ENCODE peak calls at places on chromosome 15, in nine cellular contexts. I, B, Q, M, T, G, D, P and V are unnamed samples.

GRCh38 chr15:79455361-79455760 is 23.2 kb downstream of the MINAR1 start:
- DNase-seq in I (no peak), B (peak; percentile 47), Q (no peak), M (no peak), T (no peak), G (no peak), D (peak; percentile 31), P (no peak), V (no peak)

GRCh38 chr15:42845581-42845980 is 75.0 kb downstream of the TTBK2 start:
- DNase-seq in I (no peak), B (no peak), Q (no peak), M (no peak), T (no peak), G (no peak), D (peak; percentile 31), P (no peak), V (no peak)

GRCh38 chr15:36373549-36373948 is 205.9 kb upstream of the CDIN1 start:
- DNase-seq in I (no peak), B (no peak), Q (no peak), M (peak; percentile 41), T (no peak), G (no peak), D (peak; percentile 3), P (no peak), V (no peak)

GRCh38 chr15:20346082-20346805 is 195.4 kb downstream of the GOLGA6L6 start:
- DNase-seq in I (no peak), B (peak; percentile 91), Q (no peak), M (no peak), T (no peak), G (no peak), D (no peak), P (peak; percentile 15), V (no peak)

GRCh38 chr15:39509941-39510845 is 70.7 kb upstream of the THBS1 start:
- DNase-seq in I (no peak), B (no peak), Q (no peak), M (no peak), T (peak; percentile 72), G (no peak), D (peak; percentile 45), P (no peak), V (no peak)

GRCh38 chr15:62108411-62108810 is 41.6 kb downstream of the C2CD4A start:
- DNase-seq in I (no peak), B (peak; percentile 26), Q (no peak), M (no peak), T (no peak), G (no peak), D (no peak), P (no peak), V (no peak)

GRCh38 chr15:63288778-63289378 is 11.5 kb downstream of the APH1B start:
- DNase-seq in I (no peak), B (no peak), Q (no peak), M (peak; percentile 78), T (no peak), G (no peak), D (peak; percentile 69), P (no peak), V (no peak)

GRCh38 chr15:48963524-48964113 is at the start of gene SHC4:
- DNase-seq in I (peak; percentile 54), B (no peak), Q (no peak), M (peak; percentile 90), T (peak; percentile 56), G (no peak), D (peak; percentile 86), P (no peak), V (peak; percentile 42)

GRCh38 chr15:89999676-90000174 is 1.4 kb upstream of the ZNF710 start:
- DNase-seq in I (no peak), B (no peak), Q (no peak), M (peak; percentile 40), T (peak; percentile 33), G (peak; percentile 65), D (peak; percentile 9), P (no peak), V (peak; percentile 46)

GRCh38 chr15:22888120-22888859 is 49.8 kb downstream of the NIPA2 start:
- DNase-seq in I (no peak), B (no peak), Q (no peak), M (peak; percentile 97), T (no peak), G (no peak), D (peak; percentile 99), P (no peak), V (no peak)

GRCh38 chr15:68062946-68063345 is 8.8 kb downstream of the PIAS1 start:
- DNase-seq in I (no peak), B (no peak), Q (no peak), M (no peak), T (no peak), G (no peak), D (no peak), P (no peak), V (no peak)
- H3K27ac ChIP-seq in I (no peak overlapping the region), B (no peak overlapping the region), Q (no peak overlapping the region), M (no peak overlapping the region), T (no peak overlapping the region), G (no peak overlapping the region), D (no peak overlapping the region), P (no peak overlapping the region), V (no peak overlapping the region)

GRCh38 chr15:66405605-66406004 is 18.9 kb downstream of the MAP2K1 start:
- DNase-seq in I (no peak), B (no peak), Q (no peak), M (peak; percentile 78), T (no peak), G (no peak), D (peak; percentile 59), P (no peak), V (no peak)
- H3K4me1 ChIP-seq in I (no peaks in the 10 kb centered on the region), B (peaks cover 25% of the 10 kb centered on the region), Q (peaks cover 34% of the 10 kb centered on the region), M (peaks cover 2% of the 10 kb centered on the region), T (peaks cover 58% of the 10 kb centered on the region), G (peaks cover 42% of the 10 kb centered on the region), D (peaks cover 15% of the 10 kb centered on the region), P (no peaks in the 10 kb centered on the region), V (peaks cover 4% of the 10 kb centered on the region)

DNA sequence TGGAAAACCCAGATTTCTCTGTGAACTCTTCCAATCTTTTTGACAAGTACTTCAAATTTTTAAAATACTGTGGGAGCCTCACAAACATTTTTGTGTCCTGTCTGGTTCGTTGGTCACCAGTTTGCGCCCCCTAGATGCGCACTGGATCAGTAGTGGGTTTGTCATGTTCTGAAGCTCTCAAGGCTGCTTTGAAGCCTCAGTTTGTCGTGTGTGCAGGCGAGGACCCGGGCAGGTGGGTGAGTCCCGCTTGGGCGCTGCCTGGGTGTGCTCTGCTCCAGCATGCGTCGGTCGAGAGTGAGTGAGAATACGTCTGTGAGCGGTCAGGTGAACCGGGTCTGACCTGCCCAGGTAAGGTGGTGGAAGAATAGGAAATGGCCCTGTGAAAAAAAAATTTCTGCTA is 17.3 kb upstream of the AEN start:
- DNase-seq in I (no peak), B (no peak), Q (no peak), M (no peak), T (no peak), G (no peak), D (no peak), P (no peak), V (no peak)
- TF ChIP-seq CTCF in I (no peak), B (no peak), Q (no peak), M (no peak), T (no peak), G (no peak), D (no peak), P (no peak), V (no peak)

DNA sequence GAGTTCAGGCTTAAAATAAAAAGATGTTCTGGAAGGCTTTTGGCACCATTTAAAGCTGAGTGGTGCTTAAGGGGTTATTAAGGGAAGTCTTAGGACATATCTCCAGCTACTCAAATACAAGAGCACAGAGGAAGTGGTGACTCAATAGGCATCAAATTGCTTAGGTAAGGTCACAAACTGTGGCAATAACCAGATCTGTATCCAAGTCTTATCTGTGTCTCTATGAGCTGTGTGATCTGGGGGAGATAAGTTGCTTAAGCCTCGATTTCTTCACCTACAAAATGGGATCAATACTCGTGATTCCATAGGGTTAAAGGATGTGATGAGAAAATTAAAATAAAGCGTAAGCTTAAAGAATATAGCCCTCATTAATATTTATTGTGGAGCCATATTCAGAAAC is 7.6 kb downstream of the HDC start:
- DNase-seq in I (no peak), B (no peak), Q (no peak), M (peak; percentile 55), T (no peak), G (no peak), D (peak; percentile 77), P (no peak), V (no peak)
- H3K27ac ChIP-seq in I (no peak overlapping the region), B (no peak overlapping the region), Q (no peak overlapping the region), M (no peak overlapping the region), T (no peak overlapping the region), G (no peak overlapping the region), D (no peak overlapping the region), P (no peak overlapping the region), V (no peak overlapping the region)

DNA sequence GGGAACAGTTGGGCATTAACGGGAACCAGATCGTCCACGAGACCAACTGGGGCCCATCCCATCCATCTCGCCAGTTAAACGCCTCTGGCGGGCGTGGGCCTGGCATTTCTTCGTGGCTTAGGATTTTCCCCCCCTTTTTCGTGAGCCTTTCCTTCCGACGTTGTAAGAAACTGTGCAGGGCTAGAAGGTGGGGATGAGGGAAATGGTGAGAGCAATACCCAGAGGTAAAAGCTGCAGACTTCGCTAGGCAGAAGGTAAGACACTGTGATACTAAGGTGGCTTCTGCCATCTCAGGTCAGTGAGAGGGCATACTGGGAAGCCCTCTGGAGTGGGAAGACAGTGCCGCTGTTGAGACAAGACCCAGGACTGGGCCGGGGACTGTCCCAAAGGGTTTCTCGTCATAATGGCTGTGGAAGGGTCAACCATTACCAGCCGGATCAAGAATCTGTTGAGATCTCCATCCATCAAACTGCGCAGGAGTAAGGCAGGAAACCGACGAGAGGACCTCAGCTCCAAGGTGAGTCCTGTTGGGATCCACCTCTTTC is 661 bp downstream of the MAPKBP1 start:
- DNase-seq in I (peak; percentile 20), B (no peak), Q (no peak), M (no peak), T (no peak), G (no peak), D (no peak), P (no peak), V (no peak)
- H3K4me1 ChIP-seq in I (peaks cover 11% of the 10 kb centered on the region), B (peaks cover 64% of the 10 kb centered on the region), Q (peaks cover 28% of the 10 kb centered on the region), M (peaks cover 23% of the 10 kb centered on the region), T (peaks cover 52% of the 10 kb centered on the region), G (peaks cover 39% of the 10 kb centered on the region), D (peaks cover 19% of the 10 kb centered on the region), P (peaks cover 4% of the 10 kb centered on the region), V (peaks cover 26% of the 10 kb centered on the region)

DNA sequence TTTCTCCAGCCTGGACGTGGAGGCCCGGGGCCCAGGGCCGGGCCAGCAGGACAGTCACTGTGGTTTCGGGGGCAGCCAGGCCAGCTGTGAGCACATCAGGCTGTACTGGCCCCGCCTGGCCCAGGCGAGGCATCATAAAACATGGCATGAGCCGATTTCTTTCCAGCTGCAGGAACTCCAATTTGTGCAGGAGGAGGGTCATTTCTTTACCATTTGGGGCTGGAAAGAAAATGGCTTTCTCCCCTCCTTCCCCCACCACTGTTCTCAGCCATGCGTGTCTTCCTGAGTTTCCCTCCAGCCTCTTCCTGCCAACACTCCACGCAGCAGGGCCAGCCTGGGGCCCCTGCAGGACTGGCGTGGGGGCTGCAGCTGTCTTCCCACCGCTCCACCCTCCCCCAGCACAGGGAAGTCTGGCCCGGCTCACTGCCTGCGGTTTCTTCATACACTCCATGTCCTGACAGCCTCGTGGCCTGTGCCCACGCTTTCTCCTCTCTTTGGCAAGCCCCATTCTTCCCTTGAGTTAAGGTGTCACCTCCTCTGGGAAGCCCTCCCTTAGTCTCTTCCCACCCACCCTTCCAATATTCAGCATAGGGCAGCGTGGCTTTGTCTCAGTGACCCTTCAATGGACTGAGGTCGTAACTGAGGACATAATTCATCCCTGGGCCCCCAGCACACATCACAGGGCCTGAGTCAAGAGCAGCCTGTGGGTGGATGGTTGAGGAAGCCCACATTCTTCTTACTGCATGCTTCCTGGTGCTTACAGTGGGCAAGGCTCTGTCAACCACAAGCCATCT is 135.8 kb downstream of the CHSY1 start:
- DNase-seq in I (no peak), B (no peak), Q (no peak), M (peak; percentile 87), T (peak; percentile 61), G (peak; percentile 77), D (peak; percentile 77), P (no peak), V (peak; percentile 56)
- TF ChIP-seq CTCF in I (no peak), B (no peak), Q (no peak), M (no peak), T (no peak), G (no peak), D (no peak), P (no peak), V (no peak)